ENCODE peak calls at places on chromosome 17, in seven cellular contexts. W, M, P, O, K, S and G are unnamed samples.

GRCh38 chr17:66948061-66948750 is 16.3 kb upstream of the CACNG4 start:
- DNase-seq in S (no peak), W (no peak), K (no peak), O (peak; percentile 37), M (no peak), P (no peak), G (no peak)

GRCh38 chr17:37465058-37465616 is 24.6 kb upstream of the DUSP14 start:
- DNase-seq in P (peak; percentile 88), S (no peak), O (no peak), M (no peak), W (no peak), K (peak; percentile 93), G (peak; percentile 84)

GRCh38 chr17:29143894-29144293 is 36.3 kb downstream of the MYO18A start:
- DNase-seq in M (no peak), W (no peak), S (no peak), O (peak; percentile 86), P (no peak), K (no peak), G (no peak)

GRCh38 chr17:67109111-67109510 is 64.8 kb downstream of the CACNG1 start:
- DNase-seq in O (no peak), K (no peak), M (no peak), S (no peak), W (no peak), P (no peak), G (no peak)

GRCh38 chr17:2137342-2138098 is 82.6 kb downstream of the HIC1 start:
- DNase-seq in M (no peak), P (no peak), S (peak; percentile 30), K (peak; percentile 84), O (peak; percentile 94), W (peak; percentile 29), G (peak; percentile 71)

GRCh38 chr17:64622931-64623654 is 39.0 kb downstream of the SMURF2 start:
- DNase-seq in K (peak; percentile 91), W (no peak), P (peak; percentile 97), M (no peak), O (no peak), S (no peak), G (peak; percentile 86)

GRCh38 chr17:29444589-29444988 is 54.4 kb downstream of the TAOK1 start:
- DNase-seq in W (no peak), O (no peak), K (peak; percentile 63), M (no peak), P (peak; percentile 53), S (no peak), G (peak; percentile 52)

GRCh38 chr17:42039794-42040763 is 10.3 kb downstream of the C17orf113 start:
- DNase-seq in P (no peak), S (no peak), O (peak; percentile 50), K (no peak), M (no peak), W (no peak), G (no peak)

GRCh38 chr17:40433551-40434384 is 9.5 kb upstream of the IGFBP4 start:
- DNase-seq in M (no peak), P (no peak), K (peak; percentile 29), W (no peak), O (peak; percentile 93), S (no peak), G (peak; percentile 36)

GRCh38 chr17:40062347-40063033 is at the start of gene THRA:
- DNase-seq in K (peak; percentile 28), P (no peak), W (peak; percentile 77), O (peak; percentile 89), S (peak; percentile 82), M (peak; percentile 74), G (peak; percentile 50)

DNA sequence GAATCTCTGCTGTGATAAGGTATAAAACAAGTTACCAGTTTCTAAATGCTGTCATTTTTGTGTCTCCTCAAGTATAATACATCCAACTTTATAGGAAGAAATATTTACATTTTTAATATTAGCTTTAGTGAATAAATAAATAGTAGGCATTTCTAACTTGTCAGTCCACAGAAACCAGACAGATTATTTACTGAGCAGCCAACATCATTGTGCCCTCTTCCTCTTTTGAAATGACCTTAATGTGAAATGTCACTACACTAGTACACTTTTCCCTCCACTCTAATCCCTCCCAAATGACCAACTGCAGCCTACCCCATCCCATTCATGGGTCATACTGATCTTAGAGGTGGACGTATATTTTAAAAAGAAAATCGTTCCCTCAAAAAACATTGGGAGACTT is 9.2 kb downstream of the STXBP4 start:
- DNase-seq in M (no peak), P (no peak), O (no peak), W (no peak), S (no peak), K (no peak), G (no peak)
- H3K4me3 ChIP-seq in M (no peak overlapping the region), P (no peak overlapping the region), O (no peak overlapping the region), W (no peak overlapping the region), S (no peak overlapping the region), K (no peak overlapping the region), G (no peak overlapping the region)

DNA sequence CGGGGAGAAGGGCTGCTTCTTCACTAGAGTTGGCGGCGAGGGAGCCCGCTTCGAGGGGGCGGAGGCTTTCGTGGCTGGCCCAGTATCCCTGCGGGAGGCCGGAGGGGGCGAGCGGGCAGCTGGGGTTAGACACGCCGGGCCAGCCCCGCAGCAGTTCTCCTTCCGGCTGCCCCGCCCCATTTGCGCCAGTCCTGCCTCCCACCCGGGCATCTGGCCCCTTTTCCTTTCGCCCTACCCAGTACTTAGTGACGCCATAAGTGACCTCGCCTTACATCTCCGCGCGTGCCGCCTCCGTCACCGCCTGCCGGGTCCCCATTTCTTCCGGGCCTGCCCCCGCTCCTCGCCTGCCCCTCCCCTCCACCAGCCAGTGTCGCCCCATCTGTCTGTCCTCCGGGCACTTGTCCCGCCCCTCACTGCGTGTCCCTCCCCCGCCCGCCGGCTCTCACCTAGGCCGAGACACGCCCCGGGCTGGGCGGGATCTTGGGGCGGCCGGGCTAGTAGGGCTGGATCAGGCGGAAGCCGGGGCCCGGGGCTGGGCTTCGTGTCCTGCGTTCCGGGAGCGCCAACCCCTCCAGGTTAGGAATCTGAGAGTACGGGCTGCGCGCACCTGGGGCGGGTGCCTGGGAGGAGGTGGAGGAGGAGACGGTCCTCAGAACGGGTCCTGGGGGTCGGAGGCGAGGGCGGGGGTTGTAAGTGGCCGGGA is 14.3 kb downstream of the SPATA32 start:
- DNase-seq in P (peak; percentile 36), W (peak; percentile 99), O (peak; percentile 100), K (peak; percentile 67), M (peak; percentile 90), S (peak; percentile 99), G (peak; percentile 86)
- TF ChIP-seq CTCF in P (no peak), W (no peak), O (no peak), K (no peak), M (no peak), S (peak; percentile 10), G (no peak)

DNA sequence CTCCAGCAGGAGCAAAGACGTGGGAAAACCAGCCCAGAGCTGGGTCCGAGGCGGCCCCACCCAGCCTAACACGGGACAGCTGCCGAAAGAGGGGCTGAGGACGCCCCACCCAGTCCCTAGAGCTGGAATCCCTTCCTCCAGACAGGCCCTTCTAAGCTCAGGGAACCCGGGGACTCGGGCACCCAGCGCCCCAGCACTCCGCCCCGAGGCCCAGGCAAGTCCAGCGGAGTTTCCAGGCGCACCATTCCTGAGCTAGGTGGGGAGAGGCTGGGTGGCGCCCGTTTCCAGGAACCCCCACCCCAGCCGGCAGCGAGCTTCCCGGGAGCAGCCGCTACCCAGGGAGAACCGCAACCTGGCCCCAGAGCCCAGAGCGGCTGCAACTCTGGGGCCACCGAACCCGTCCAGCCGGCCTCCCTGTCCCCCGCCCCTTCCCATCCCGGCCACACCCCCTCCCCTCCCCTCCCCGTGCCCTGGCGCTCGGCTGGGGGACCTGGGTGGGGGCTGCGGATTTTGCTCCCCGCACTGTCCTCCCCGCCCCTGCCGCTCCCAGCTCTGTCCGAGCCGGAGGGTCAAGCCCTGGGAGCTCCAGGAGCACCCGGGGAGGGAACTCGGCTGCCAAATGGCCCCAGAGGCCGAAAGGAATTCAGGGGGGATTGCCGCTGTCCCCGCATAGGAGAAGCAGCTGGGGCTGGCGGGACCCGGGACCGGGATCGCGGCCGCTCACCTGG is 503 bp downstream of the TMC6 start:
- DNase-seq in K (no peak), P (no peak), M (peak; percentile 43), S (peak; percentile 51), O (no peak), W (no peak), G (no peak)
- H3K4me3 ChIP-seq in K (peak overlapping the region; percentile 56), P (peak overlapping the region; percentile 87), M (peak overlapping the region; percentile 88), S (peak overlapping the region; percentile 64), O (peak overlapping the region; percentile 78), W (peak overlapping the region; percentile 68), G (peak overlapping the region; percentile 53)

DNA sequence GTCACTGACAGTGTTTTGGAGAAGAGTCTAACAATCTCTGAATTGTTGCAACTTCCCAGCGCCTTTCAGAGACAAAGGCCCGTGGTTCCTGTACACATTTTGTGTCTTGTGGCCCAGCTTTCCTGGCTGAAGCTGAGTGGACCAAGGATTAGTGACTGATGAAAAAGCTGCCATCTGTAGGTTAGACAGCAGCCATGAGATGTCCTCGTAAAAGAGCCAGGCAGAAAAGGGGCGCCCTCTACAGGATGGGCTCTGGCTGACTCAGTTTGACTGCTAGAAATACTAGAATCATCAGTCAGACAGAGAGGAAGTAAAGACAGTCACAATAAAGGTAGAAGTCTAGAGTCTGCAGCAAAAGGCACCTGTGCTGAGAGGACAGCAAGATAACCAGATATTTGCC is 26.5 kb upstream of the NF1 start:
- DNase-seq in O (peak; percentile 93), K (peak; percentile 48), S (peak; percentile 65), P (peak; percentile 52), W (peak; percentile 78), M (no peak), G (peak; percentile 44)
- TF ChIP-seq CTCF in O (peak; percentile 89), K (peak; percentile 47), S (peak; percentile 31), P (peak; percentile 52), W (no peak), M (no peak), G (peak; percentile 50)

GRCh38 chr17:57551321-57552079 is 193.6 kb downstream of the CCDC182 start:
- DNase-seq in K (no peak), W (peak; percentile 49), O (peak; percentile 66), S (peak; percentile 82), P (no peak), M (no peak), G (no peak)
- H3K4me3 ChIP-seq in K (no peak overlapping the region), W (no peak overlapping the region), O (no peak overlapping the region), S (no peak overlapping the region), P (no peak overlapping the region), M (no peak overlapping the region), G (no peak overlapping the region)

GRCh38 chr17:38552343-38552742 is 53.4 kb downstream of the SRCIN1 start:
- DNase-seq in W (no peak), P (no peak), S (no peak), K (no peak), O (peak; percentile 53), M (no peak), G (no peak)
- TF ChIP-seq CTCF in W (no peak), P (no peak), S (no peak), K (no peak), O (no peak), M (no peak), G (no peak)

GRCh38 chr17:50289268-50289667 is 15.0 kb downstream of the TMEM92 start:
- DNase-seq in O (no peak), W (no peak), M (no peak), P (no peak), S (no peak), K (peak; percentile 77), G (peak; percentile 61)
- H3K4me3 ChIP-seq in O (no peak overlapping the region), W (no peak overlapping the region), M (no peak overlapping the region), P (no peak overlapping the region), S (no peak overlapping the region), K (no peak overlapping the region), G (peak overlapping the region; percentile 38)